ENCODE peak calls at places on chromosomes 6 and 20, in seven cellular contexts. A is kidney epithelial cell, M is A549, Z is heart right ventricle, Q is fibroblast of pulmonary artery, N is AG09309, I is cardiac fibroblast. T is an unnamed sample.
A peak's percentile ranks its signal among the peaks of the same experiment; 100 is the strongest.

GRCh38 chr20:48538058-48538825 is 289.6 kb downstream of the PREX1 start:
- DNase-seq in A (peak; percentile 71), I (peak; percentile 93), M (peak; percentile 55), Z (no peak), N (peak; percentile 8), Q (peak; percentile 93), T (no peak)

GRCh38 chr6:130020106-130020851 is 1.9 kb downstream of the L3MBTL3 start:
- DNase-seq in I (peak; percentile 19), Q (peak; percentile 11), N (no peak), Z (peak; percentile 40), A (no peak), M (peak; percentile 7), T (peak; percentile 42)

GRCh38 chr20:59948828-59949720 is 8.9 kb downstream of the FAM217B start:
- DNase-seq in A (no peak), M (peak; percentile 57), I (peak; percentile 77), Q (peak; percentile 74), Z (no peak), N (peak; percentile 31), T (peak; percentile 19)

GRCh38 chr6:144265061-144265357 is 20.1 kb upstream of the UTRN start:
- DNase-seq in N (no peak), Q (peak; percentile 58), M (peak; percentile 21), Z (no peak), A (no peak), I (peak; percentile 65), T (no peak)

GRCh38 chr6:145758086-145758485 is 22.8 kb upstream of the EPM2A start:
- DNase-seq in I (no peak), N (no peak), A (no peak), Z (no peak), M (no peak), Q (no peak), T (no peak)

GRCh38 chr6:170137176-170137891 is 153.5 kb downstream of the DLL1 start:
- DNase-seq in Q (no peak), I (peak; percentile 27), Z (peak; percentile 45), A (no peak), N (no peak), M (no peak), T (no peak)

GRCh38 chr20:4836935-4837334 is 115.2 kb downstream of the PRND start:
- DNase-seq in Z (no peak), Q (no peak), A (no peak), I (no peak), M (no peak), N (no peak), T (no peak)

GRCh38 chr6:13538084-13538483 is 36.3 kb upstream of the SIRT5 start:
- DNase-seq in Q (peak; percentile 82), Z (no peak), I (peak; percentile 84), M (peak; percentile 46), A (no peak), N (peak; percentile 17), T (no peak)

GRCh38 chr6:72955666-72956065 is 269.6 kb downstream of the KHDC1L start:
- DNase-seq in Z (no peak), N (no peak), Q (peak; percentile 44), A (no peak), I (no peak), M (no peak), T (peak; percentile 9)

GRCh38 chr20:8523684-8524083 is 391.6 kb downstream of the PLCB1 start:
- DNase-seq in N (no peak), I (peak; percentile 12), M (peak; percentile 24), A (no peak), Q (no peak), Z (no peak), T (no peak)

GRCh38 chr20:2840967-2841531 is 504 bp downstream of the VPS16 start:
- DNase-seq in A (no peak), I (peak; percentile 85), N (no peak), M (peak; percentile 59), Q (peak; percentile 67), Z (peak; percentile 68), T (peak; percentile 55)

GRCh38 chr20:45392733-45393132 is 14.6 kb upstream of the TP53TG5 start:
- DNase-seq in Z (no peak), A (no peak), M (no peak), I (no peak), Q (no peak), N (no peak), T (no peak)

GRCh38 chr20:57108742-57109141 is 157.7 kb downstream of the BMP7 start:
- DNase-seq in Z (no peak), Q (no peak), I (no peak), A (no peak), M (no peak), N (no peak), T (no peak)

GRCh38 chr6:10742251-10742650 is 5.4 kb upstream of the TMEM14B start:
- DNase-seq in A (no peak), Q (no peak), I (no peak), M (no peak), Z (no peak), N (no peak), T (no peak)

GRCh38 chr20:50192364-50193168 is 1.9 kb downstream of the CEBPB start:
- DNase-seq in Q (peak; percentile 91), A (no peak), Z (peak; percentile 77), N (peak; percentile 78), M (peak; percentile 92), I (peak; percentile 88), T (peak; percentile 61)

GRCh38 chr20:50190251-50191064 is at the start of gene CEBPB:
- DNase-seq in Q (peak; percentile 93), N (peak; percentile 65), Z (peak; percentile 92), M (peak; percentile 93), A (no peak), I (peak; percentile 95), T (peak; percentile 98)

GRCh38 chr20:50191566-50192363 is 1.1 kb downstream of the CEBPB start:
- DNase-seq in N (no peak), Z (peak; percentile 55), I (peak; percentile 53), M (peak; percentile 75), Q (peak; percentile 53), A (no peak), T (peak; percentile 70)

GRCh38 chr20:50189681-50190250 is 864 bp upstream of the CEBPB start:
- DNase-seq in Q (no peak), N (no peak), A (no peak), M (peak; percentile 59), Z (peak; percentile 57), I (no peak), T (no peak)

GRCh38 chr20:50191065-50191565 is 485 bp downstream of the CEBPB start:
- DNase-seq in Q (no peak), N (no peak), Z (peak; percentile 75), I (no peak), A (no peak), M (no peak), T (peak; percentile 53)
- TF ChIP-seq CTCF in Q (no peak), N (no peak), Z (no peak), I (no peak), A (no peak), M (no peak), T (no peak)

GRCh38 chr6:108746841-108747575 is 101.2 kb upstream of the ARMC2 start:
- DNase-seq in M (no peak), A (no peak), I (no peak), N (no peak), Q (no peak), Z (no peak), T (no peak)
- TF ChIP-seq CTCF in M (no peak), A (no peak), I (no peak), N (no peak), Q (no peak), Z (no peak), T (no peak)

GRCh38 chr6:25041676-25042598 is 106.2 kb upstream of the RIPOR2 start:
- DNase-seq in Z (no peak), M (no peak), N (no peak), Q (no peak), I (no peak), A (no peak), T (no peak)

GRCh38 chr6:25038992-25039391 is 103.2 kb upstream of the RIPOR2 start:
- DNase-seq in N (no peak), M (no peak), I (no peak), A (no peak), Z (no peak), Q (no peak), T (no peak)

GRCh38 chr6:25042984-25043725 is 107.4 kb upstream of the RIPOR2 start:
- DNase-seq in Z (no peak), Q (no peak), I (no peak), N (no peak), A (no peak), M (no peak), T (no peak)

GRCh38 chr6:25038300-25038699 is 102.5 kb upstream of the RIPOR2 start:
- DNase-seq in M (no peak), I (no peak), Z (no peak), Q (no peak), N (no peak), A (no peak), T (no peak)

DNA sequence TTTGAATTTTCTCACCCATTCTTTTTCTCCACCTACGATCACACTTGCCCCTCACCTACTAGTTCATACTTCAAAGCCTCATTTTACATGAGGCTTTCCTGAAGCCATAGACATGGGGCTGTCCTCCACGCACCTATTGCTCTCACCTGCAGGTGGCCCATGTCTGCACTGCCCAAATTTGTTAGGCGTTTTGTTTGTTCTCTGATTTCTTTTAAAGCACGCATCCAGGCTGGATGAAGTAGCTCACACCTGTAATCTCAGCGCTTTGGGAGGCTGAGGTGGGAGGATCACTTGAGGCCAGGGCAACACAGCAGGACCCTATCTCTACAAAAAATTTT is 106.8 kb upstream of the RIPOR2 start:
- DNase-seq in I (no peak), M (no peak), N (no peak), A (no peak), Q (no peak), Z (no peak), T (no peak)
- TF ChIP-seq CTCF in I (no peak), M (no peak), N (no peak), A (no peak), Q (no peak), Z (no peak), T (no peak)

DNA sequence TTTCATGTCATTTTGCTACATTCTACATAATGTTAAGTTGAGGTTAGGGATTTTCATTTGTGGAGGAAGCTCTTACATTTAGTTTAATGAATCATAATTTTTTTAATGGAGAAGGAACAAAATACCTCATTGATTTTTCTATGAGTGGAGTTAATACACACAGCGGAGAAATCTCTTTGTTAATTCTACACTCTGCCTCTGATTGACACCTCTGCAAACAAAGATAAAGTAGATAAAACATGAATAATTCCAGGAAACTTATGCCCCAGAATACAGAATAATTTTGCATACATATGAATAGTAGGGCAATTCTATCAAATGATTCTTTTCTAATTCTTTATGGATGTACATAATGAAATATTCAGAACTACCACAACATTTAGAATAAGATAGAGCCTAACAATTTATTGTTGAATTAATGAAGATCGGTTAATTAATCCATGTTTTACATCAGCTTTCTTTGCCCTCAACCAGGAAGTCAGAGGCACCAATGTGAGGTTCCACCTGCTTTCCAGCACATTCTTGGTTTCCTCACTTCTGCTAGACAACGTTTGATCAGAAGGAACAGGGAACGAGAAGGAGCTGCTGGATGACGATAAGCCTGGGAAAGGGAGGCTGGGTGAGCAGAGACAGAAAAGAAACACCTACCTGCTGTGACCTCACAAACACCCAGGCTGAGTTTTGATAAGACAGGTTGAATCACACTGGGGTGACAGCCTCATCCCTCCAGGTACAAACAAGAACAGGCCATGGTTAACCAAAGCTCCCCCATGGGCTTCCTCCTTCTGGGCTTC is 4.3 kb downstream of the OR2H1 start:
- DNase-seq in N (no peak), A (no peak), Q (no peak), I (no peak), M (no peak), Z (no peak), T (no peak)
- TF ChIP-seq CTCF in N (no peak), A (no peak), Q (no peak), I (no peak), M (no peak), Z (no peak), T (no peak)

GRCh38 chr20:17958326-17959256 is 10.0 kb downstream of the SNX5 start:
- DNase-seq in A (no peak), Q (no peak), I (peak; percentile 55), Z (no peak), N (no peak), M (no peak), T (no peak)
- TF ChIP-seq CTCF in A (no peak), Q (peak; percentile 20), I (peak; percentile 17), Z (no peak), N (peak; percentile 19), M (no peak), T (no peak)

T was measured in endothelial cell.